ENCODE peak calls at places on chromosomes 13 and 19, in eight cellular contexts. One of them, this sample, is unnamed.

GRCh38 chr13:110396913-110397379 is 89.9 kb downstream of the COL4A2 start:
- DNase-seq in fibroblast of pulmonary artery: peak; percentile 100
- DNase-seq in left ventricle myocardium inferior: peak; percentile 87
- DNase-seq in tibial nerve: peak; percentile 87
- DNase-seq in choroid plexus epithelial cell: peak; percentile 100
- DNase-seq in neural progenitor cell: no peak
- DNase-seq in cardiac muscle cell: peak; percentile 100
- DNase-seq in GM23338: no peak
- DNase-seq in this sample: no peak

GRCh38 chr19:756821-757688 is 6.1 kb downstream of the MISP start:
- DNase-seq in tibial nerve: no peak
- DNase-seq in fibroblast of pulmonary artery: no peak
- DNase-seq in GM23338: no peak
- DNase-seq in cardiac muscle cell: no peak
- DNase-seq in choroid plexus epithelial cell: no peak
- DNase-seq in left ventricle myocardium inferior: no peak
- DNase-seq in neural progenitor cell: no peak
- DNase-seq in this sample: no peak

GRCh38 chr13:110633776-110634175 is 18.4 kb downstream of the NAXD start:
- DNase-seq in choroid plexus epithelial cell: no peak
- DNase-seq in neural progenitor cell: no peak
- DNase-seq in cardiac muscle cell: no peak
- DNase-seq in GM23338: no peak
- DNase-seq in tibial nerve: no peak
- DNase-seq in fibroblast of pulmonary artery: no peak
- DNase-seq in left ventricle myocardium inferior: no peak
- DNase-seq in this sample: no peak

GRCh38 chr19:55447421-55448174 is 4.5 kb upstream of the SHISA7 start:
- DNase-seq in tibial nerve: no peak
- DNase-seq in left ventricle myocardium inferior: no peak
- DNase-seq in cardiac muscle cell: peak; percentile 38
- DNase-seq in neural progenitor cell: peak; percentile 68
- DNase-seq in fibroblast of pulmonary artery: peak; percentile 35
- DNase-seq in GM23338: peak; percentile 62
- DNase-seq in choroid plexus epithelial cell: no peak
- DNase-seq in this sample: no peak

GRCh38 chr19:16325671-16326400 is 1.2 kb downstream of the KLF2 start:
- DNase-seq in left ventricle myocardium inferior: no peak
- DNase-seq in choroid plexus epithelial cell: peak; percentile 28
- DNase-seq in tibial nerve: no peak
- DNase-seq in cardiac muscle cell: peak; percentile 52
- DNase-seq in GM23338: peak; percentile 93
- DNase-seq in fibroblast of pulmonary artery: peak; percentile 59
- DNase-seq in neural progenitor cell: peak; percentile 86
- DNase-seq in this sample: peak; percentile 48

GRCh38 chr13:80086304-80086721 is 254.6 kb downstream of the SPRY2 start:
- DNase-seq in cardiac muscle cell: no peak
- DNase-seq in fibroblast of pulmonary artery: no peak
- DNase-seq in neural progenitor cell: no peak
- DNase-seq in tibial nerve: no peak
- DNase-seq in choroid plexus epithelial cell: peak; percentile 6
- DNase-seq in left ventricle myocardium inferior: no peak
- DNase-seq in GM23338: no peak
- DNase-seq in this sample: no peak

GRCh38 chr19:6531956-6532243 is 1.1 kb downstream of the TNFSF9 start:
- DNase-seq in fibroblast of pulmonary artery: no peak
- DNase-seq in tibial nerve: no peak
- DNase-seq in neural progenitor cell: no peak
- DNase-seq in cardiac muscle cell: no peak
- DNase-seq in choroid plexus epithelial cell: no peak
- DNase-seq in left ventricle myocardium inferior: no peak
- DNase-seq in GM23338: no peak
- DNase-seq in this sample: no peak

GRCh38 chr13:95784161-95784880 is 107.4 kb downstream of the DNAJC3 start:
- DNase-seq in fibroblast of pulmonary artery: peak; percentile 91
- DNase-seq in tibial nerve: no peak
- DNase-seq in left ventricle myocardium inferior: no peak
- DNase-seq in cardiac muscle cell: peak; percentile 90
- DNase-seq in neural progenitor cell: no peak
- DNase-seq in choroid plexus epithelial cell: peak; percentile 62
- DNase-seq in GM23338: no peak
- DNase-seq in this sample: no peak

GRCh38 chr19:15790096-15790495 is 2.6 kb downstream of the OR10H5 start:
- DNase-seq in left ventricle myocardium inferior: no peak
- DNase-seq in tibial nerve: no peak
- DNase-seq in fibroblast of pulmonary artery: no peak
- DNase-seq in GM23338: no peak
- DNase-seq in choroid plexus epithelial cell: no peak
- DNase-seq in neural progenitor cell: no peak
- DNase-seq in cardiac muscle cell: no peak
- DNase-seq in this sample: no peak

GRCh38 chr19:11894851-11895250 is 7.3 kb downstream of the ZNF69 start:
- DNase-seq in neural progenitor cell: no peak
- DNase-seq in tibial nerve: no peak
- DNase-seq in choroid plexus epithelial cell: no peak
- DNase-seq in GM23338: no peak
- DNase-seq in cardiac muscle cell: no peak
- DNase-seq in left ventricle myocardium inferior: no peak
- DNase-seq in fibroblast of pulmonary artery: no peak
- DNase-seq in this sample: no peak

GRCh38 chr13:66477816-66478215 is 752.3 kb downstream of the PCDH9 start:
- DNase-seq in choroid plexus epithelial cell: no peak
- DNase-seq in GM23338: no peak
- DNase-seq in neural progenitor cell: no peak
- DNase-seq in cardiac muscle cell: no peak
- DNase-seq in left ventricle myocardium inferior: no peak
- DNase-seq in tibial nerve: no peak
- DNase-seq in fibroblast of pulmonary artery: no peak
- DNase-seq in this sample: no peak

GRCh38 chr19:1156830-1157615 is 17.0 kb downstream of the SBNO2 start:
- DNase-seq in choroid plexus epithelial cell: no peak
- DNase-seq in cardiac muscle cell: no peak
- DNase-seq in left ventricle myocardium inferior: no peak
- DNase-seq in neural progenitor cell: no peak
- DNase-seq in fibroblast of pulmonary artery: no peak
- DNase-seq in GM23338: no peak
- DNase-seq in tibial nerve: no peak
- DNase-seq in this sample: no peak

GRCh38 chr19:54803410-54803809 is at the start of gene KIR2DL4:
- DNase-seq in GM23338: no peak
- DNase-seq in fibroblast of pulmonary artery: no peak
- DNase-seq in cardiac muscle cell: no peak
- DNase-seq in choroid plexus epithelial cell: no peak
- DNase-seq in neural progenitor cell: no peak
- DNase-seq in left ventricle myocardium inferior: no peak
- DNase-seq in tibial nerve: no peak
- DNase-seq in this sample: peak; percentile 14

GRCh38 chr13:91119643-91120042 is 227.8 kb upstream of the MIR17HG start:
- DNase-seq in left ventricle myocardium inferior: no peak
- DNase-seq in GM23338: no peak
- DNase-seq in choroid plexus epithelial cell: no peak
- DNase-seq in cardiac muscle cell: no peak
- DNase-seq in neural progenitor cell: no peak
- DNase-seq in fibroblast of pulmonary artery: no peak
- DNase-seq in tibial nerve: no peak
- DNase-seq in this sample: no peak

GRCh38 chr19:2315818-2316353 is 7.9 kb upstream of the LINGO3 start:
- DNase-seq in neural progenitor cell: peak; percentile 86
- DNase-seq in tibial nerve: peak; percentile 33
- DNase-seq in fibroblast of pulmonary artery: peak; percentile 72
- DNase-seq in choroid plexus epithelial cell: peak; percentile 70
- DNase-seq in GM23338: peak; percentile 86
- DNase-seq in cardiac muscle cell: peak; percentile 80
- DNase-seq in left ventricle myocardium inferior: peak; percentile 61
- DNase-seq in this sample: peak; percentile 68

GRCh38 chr19:29643361-29643935 is 21.8 kb upstream of the PLEKHF1 start:
- DNase-seq in neural progenitor cell: no peak
- DNase-seq in cardiac muscle cell: no peak
- DNase-seq in tibial nerve: no peak
- DNase-seq in choroid plexus epithelial cell: no peak
- DNase-seq in left ventricle myocardium inferior: no peak
- DNase-seq in fibroblast of pulmonary artery: no peak
- DNase-seq in GM23338: no peak
- DNase-seq in this sample: no peak

GRCh38 chr19:29645911-29646310 is 19.4 kb upstream of the PLEKHF1 start:
- DNase-seq in left ventricle myocardium inferior: peak; percentile 48
- DNase-seq in cardiac muscle cell: peak; percentile 89
- DNase-seq in fibroblast of pulmonary artery: peak; percentile 83
- DNase-seq in GM23338: no peak
- DNase-seq in tibial nerve: no peak
- DNase-seq in choroid plexus epithelial cell: peak; percentile 55
- DNase-seq in neural progenitor cell: no peak
- DNase-seq in this sample: peak; percentile 46

GRCh38 chr19:29641597-29641996 is 23.7 kb upstream of the PLEKHF1 start:
- DNase-seq in cardiac muscle cell: no peak
- DNase-seq in tibial nerve: no peak
- DNase-seq in left ventricle myocardium inferior: no peak
- DNase-seq in GM23338: no peak
- DNase-seq in fibroblast of pulmonary artery: no peak
- DNase-seq in neural progenitor cell: no peak
- DNase-seq in choroid plexus epithelial cell: no peak
- DNase-seq in this sample: no peak

GRCh38 chr19:29644179-29644578 is 21.1 kb upstream of the PLEKHF1 start:
- DNase-seq in left ventricle myocardium inferior: no peak
- DNase-seq in GM23338: no peak
- DNase-seq in neural progenitor cell: no peak
- DNase-seq in choroid plexus epithelial cell: no peak
- DNase-seq in tibial nerve: no peak
- DNase-seq in cardiac muscle cell: no peak
- DNase-seq in fibroblast of pulmonary artery: no peak
- DNase-seq in this sample: no peak

DNA sequence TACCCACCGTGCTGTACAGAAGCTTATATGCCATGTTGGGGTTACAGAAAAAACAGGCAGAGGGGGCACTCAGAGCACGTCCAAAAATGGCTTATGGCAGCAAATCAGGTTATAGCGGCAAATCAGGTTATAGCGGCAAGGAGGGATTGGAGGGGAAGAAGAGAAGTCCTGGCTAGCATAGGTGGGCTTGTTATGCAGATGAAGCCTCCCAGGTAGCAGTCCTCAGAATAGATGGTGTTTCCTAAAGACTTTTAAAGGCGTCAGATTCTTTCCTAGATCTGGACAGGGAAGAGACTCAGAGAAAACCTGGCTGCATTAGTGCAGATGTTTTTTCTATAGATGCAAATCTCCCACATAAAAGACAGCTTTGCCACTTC is 19.8 kb upstream of the PLEKHF1 start:
- DNase-seq in fibroblast of pulmonary artery: no peak
- DNase-seq in tibial nerve: no peak
- DNase-seq in neural progenitor cell: no peak
- DNase-seq in left ventricle myocardium inferior: no peak
- DNase-seq in GM23338: peak; percentile 43
- DNase-seq in cardiac muscle cell: no peak
- DNase-seq in choroid plexus epithelial cell: no peak
- DNase-seq in this sample: no peak
- H3K4me3 ChIP-seq in fibroblast of pulmonary artery: no peak overlapping the region
- H3K4me3 ChIP-seq in tibial nerve: no peak overlapping the region
- H3K4me3 ChIP-seq in neural progenitor cell: no peak overlapping the region
- H3K4me3 ChIP-seq in left ventricle myocardium inferior: no peak overlapping the region
- H3K4me3 ChIP-seq in GM23338: peak overlapping the region; percentile 36
- H3K4me3 ChIP-seq in cardiac muscle cell: no peak overlapping the region
- H3K4me3 ChIP-seq in choroid plexus epithelial cell: no peak overlapping the region
- H3K4me3 ChIP-seq in this sample: no peak overlapping the region

GRCh38 chr19:45467456-45468158 is at the start of gene FOSB:
- DNase-seq in GM23338: peak; percentile 99
- DNase-seq in cardiac muscle cell: peak; percentile 96
- DNase-seq in tibial nerve: peak; percentile 95
- DNase-seq in choroid plexus epithelial cell: peak; percentile 96
- DNase-seq in fibroblast of pulmonary artery: peak; percentile 97
- DNase-seq in left ventricle myocardium inferior: peak; percentile 95
- DNase-seq in neural progenitor cell: peak; percentile 99
- DNase-seq in this sample: peak; percentile 96
- TF ChIP-seq CTCF in GM23338: peak; percentile 42
- TF ChIP-seq CTCF in cardiac muscle cell: peak; percentile 24
- TF ChIP-seq CTCF in tibial nerve: no peak
- TF ChIP-seq CTCF in choroid plexus epithelial cell: peak; percentile 27
- TF ChIP-seq CTCF in fibroblast of pulmonary artery: no peak
- TF ChIP-seq CTCF in left ventricle myocardium inferior: no peak
- TF ChIP-seq CTCF in neural progenitor cell: peak; percentile 52
- TF ChIP-seq CTCF in this sample: no peak

DNA sequence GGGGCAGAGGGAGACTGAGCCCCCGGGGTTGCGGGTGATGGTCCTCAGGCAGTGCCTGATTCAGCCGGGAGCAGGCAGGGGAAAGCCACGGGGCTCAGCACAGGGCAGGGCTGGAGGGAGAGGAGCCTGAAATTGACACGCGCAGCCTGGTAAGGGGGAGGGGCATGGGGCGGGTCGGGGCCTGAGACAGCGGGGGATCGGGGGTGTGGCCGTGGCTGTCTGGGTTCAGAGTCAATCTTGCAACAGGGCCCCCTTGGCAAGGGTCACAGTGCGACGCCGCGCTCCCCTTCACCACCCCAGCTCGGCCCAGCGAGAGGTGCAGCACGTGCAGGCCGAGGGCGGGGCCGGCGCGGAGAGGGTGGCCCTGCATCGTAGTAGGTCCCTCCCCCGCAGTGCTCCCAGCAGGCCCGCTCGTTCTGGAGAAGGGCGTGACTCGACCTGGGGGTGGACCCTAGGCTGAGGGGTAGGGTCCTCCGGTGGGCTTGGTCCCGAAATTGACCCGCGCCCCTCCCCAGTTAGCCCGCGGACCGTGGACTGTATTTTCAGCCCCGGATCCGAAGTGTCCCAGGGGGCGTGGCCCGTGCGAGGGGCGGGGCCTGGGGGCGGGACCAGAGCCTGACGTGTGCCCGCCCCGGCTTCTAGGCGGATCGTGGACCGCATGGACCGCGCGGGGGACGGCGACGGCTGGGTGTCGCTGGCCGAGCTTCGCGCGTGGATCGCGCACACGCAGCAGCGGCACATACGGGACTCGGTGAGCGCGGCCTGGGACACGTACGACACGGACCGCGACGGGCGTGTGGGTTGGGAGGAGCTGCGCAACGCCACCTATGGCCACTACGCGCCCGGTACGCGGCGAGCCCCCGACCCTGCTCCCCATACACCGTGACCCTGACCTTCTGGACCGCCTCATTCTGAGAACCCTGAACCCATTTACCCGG is 6.0 kb downstream of the RCN3 start:
- DNase-seq in fibroblast of pulmonary artery: peak; percentile 58
- DNase-seq in choroid plexus epithelial cell: peak; percentile 79
- DNase-seq in tibial nerve: peak; percentile 63
- DNase-seq in GM23338: peak; percentile 83
- DNase-seq in neural progenitor cell: peak; percentile 84
- DNase-seq in cardiac muscle cell: peak; percentile 74
- DNase-seq in left ventricle myocardium inferior: peak; percentile 81
- DNase-seq in this sample: peak; percentile 77
- H3K4me3 ChIP-seq in fibroblast of pulmonary artery: peak overlapping the region; percentile 56
- H3K4me3 ChIP-seq in choroid plexus epithelial cell: peak overlapping the region; percentile 72
- H3K4me3 ChIP-seq in tibial nerve: peak overlapping the region; percentile 32
- H3K4me3 ChIP-seq in GM23338: peak overlapping the region; percentile 80
- H3K4me3 ChIP-seq in neural progenitor cell: peak overlapping the region; percentile 59
- H3K4me3 ChIP-seq in cardiac muscle cell: peak overlapping the region; percentile 36
- H3K4me3 ChIP-seq in left ventricle myocardium inferior: peak overlapping the region; percentile 73
- H3K4me3 ChIP-seq in this sample: peak overlapping the region; percentile 67

DNA sequence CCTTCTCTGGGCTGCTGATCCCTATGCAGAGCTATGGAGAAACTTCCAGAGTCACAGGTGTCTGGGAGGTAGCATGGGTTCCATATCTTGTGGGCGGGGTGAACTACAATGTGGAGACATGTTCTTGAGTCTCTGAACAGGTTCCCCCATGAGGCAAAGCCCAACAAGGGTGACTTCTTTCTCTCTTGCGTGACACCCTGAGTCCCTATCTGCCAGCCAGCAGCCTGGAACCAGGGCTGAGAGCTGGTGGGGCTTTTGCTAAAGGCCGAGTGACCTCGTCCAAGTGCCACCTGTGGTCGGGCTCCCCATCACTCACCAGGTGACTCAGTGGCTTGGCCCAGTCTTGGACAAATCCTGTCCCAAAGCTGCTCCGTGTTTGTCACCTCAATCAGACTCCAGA is 88.0 kb upstream of the ZNF536 start:
- DNase-seq in fibroblast of pulmonary artery: no peak
- DNase-seq in GM23338: no peak
- DNase-seq in tibial nerve: no peak
- DNase-seq in choroid plexus epithelial cell: no peak
- DNase-seq in neural progenitor cell: no peak
- DNase-seq in cardiac muscle cell: no peak
- DNase-seq in left ventricle myocardium inferior: no peak
- DNase-seq in this sample: no peak
- TF ChIP-seq CTCF in fibroblast of pulmonary artery: no peak
- TF ChIP-seq CTCF in GM23338: no peak
- TF ChIP-seq CTCF in tibial nerve: no peak
- TF ChIP-seq CTCF in choroid plexus epithelial cell: no peak
- TF ChIP-seq CTCF in neural progenitor cell: no peak
- TF ChIP-seq CTCF in cardiac muscle cell: no peak
- TF ChIP-seq CTCF in left ventricle myocardium inferior: no peak
- TF ChIP-seq CTCF in this sample: no peak